ENCODE peak calls at places on chromosomes 4 and X, in four cellular contexts. M, C, Z and N are unnamed samples.

GRCh38 chr4:134862116-134862515 is 660.5 kb upstream of the PABPC4L start:
- DNase-seq in M (peak), C (no peak), Z (no peak), N (no peak)

GRCh38 chr4:48222491-48222890 is 47.1 kb downstream of the TEC start:
- DNase-seq in M (no peak), C (no peak), Z (no peak), N (no peak)

GRCh38 chr4:1242506-1243450 is 6.2 kb downstream of the CTBP1 start:
- DNase-seq in M (no peak), C (no peak), Z (no peak), N (no peak)

GRCh38 chr4:142809559-142809958 is 36.5 kb downstream of the INPP4B start:
- DNase-seq in M (peak), C (no peak), Z (no peak), N (no peak)

GRCh38 chr4:177227636-177228035 is 82.0 kb upstream of the NEIL3 start:
- DNase-seq in M (no peak), C (no peak), Z (no peak), N (no peak)

GRCh38 chr4:33831667-33832066 is 2412.6 kb downstream of the ARAP2 start:
- DNase-seq in M (peak), C (no peak), Z (no peak), N (no peak)

GRCh38 chr4:113094802-113095201 is 45.3 kb downstream of the ANK2 start:
- DNase-seq in M (no peak), C (no peak), Z (no peak), N (peak)

GRCh38 chr4:47650584-47651130 is 165.6 kb downstream of the ATP10D start:
- DNase-seq in M (peak), C (no peak), Z (no peak), N (no peak)

GRCh38 chr4:152000518-152000917 is 239.7 kb upstream of the GATB start:
- DNase-seq in M (no peak), C (no peak), Z (no peak), N (no peak)

GRCh38 chrX:133482345-133483041 is 67.2 kb upstream of the GPC4 start:
- DNase-seq in M (peak), C (no peak), Z (no peak), N (no peak)

GRCh38 chr4:186717556-186717955 is 6.1 kb downstream of the FAT1 start:
- DNase-seq in M (no peak), C (no peak), Z (no peak), N (no peak)

GRCh38 chr4:48909697-48910096 is 3.1 kb upstream of the OCIAD2 start:
- DNase-seq in M (peak), C (no peak), Z (peak), N (peak)

GRCh38 chrX:130497531-130497930 is 95.7 kb downstream of the RBMX2 start:
- DNase-seq in M (no peak), C (no peak), Z (no peak), N (no peak)

GRCh38 chrX:3346436-3347329 is at the start of gene MXRA5:
- DNase-seq in M (peak), C (peak), Z (peak), N (peak)
- H2BK15ac ChIP-seq in M (no peak), C (no peak), Z (no peak), N (no peak)

GRCh38 chrX:10787264-10787663 is 166.9 kb upstream of the MID1 start:
- DNase-seq in M (no peak), C (no peak), Z (no peak), N (no peak)
- H3K56ac ChIP-seq in M (no peak), C (no peak), Z (no peak), N (no peak)

DNA sequence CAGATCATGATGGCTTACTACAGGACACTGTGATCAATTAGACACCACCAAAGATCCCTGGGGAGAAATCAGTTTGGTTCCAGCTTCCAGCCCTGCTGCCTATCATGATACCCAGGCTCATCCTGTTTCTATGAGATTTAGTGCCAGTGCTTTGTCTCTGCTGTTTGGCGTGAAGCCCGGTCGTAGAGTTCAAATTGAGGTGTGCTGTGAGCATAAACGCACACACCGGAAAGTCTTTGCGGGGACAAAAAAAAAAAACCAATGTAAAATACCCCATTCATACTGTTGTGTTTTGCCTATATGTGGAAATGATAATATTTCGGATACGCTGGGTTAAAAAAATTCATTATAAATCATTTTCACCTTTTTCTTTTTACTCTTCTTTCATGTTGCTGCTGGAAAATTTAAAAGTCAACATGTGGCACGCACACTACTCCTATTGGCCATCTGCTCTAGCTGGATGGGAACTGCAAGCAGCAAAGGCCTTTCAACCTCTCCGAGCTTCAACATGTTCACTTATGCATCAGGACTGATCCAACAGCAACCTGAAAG is 611 bp upstream of the DKC1 start:
- DNase-seq in M (no peak), C (no peak), Z (no peak), N (peak)
- H4K8ac ChIP-seq in M (peak), C (no peak), Z (no peak), N (peak)

GRCh38 chr4:3475713-3476260 is 12.7 kb downstream of the DOK7 start:
- DNase-seq in M (no peak), C (no peak), Z (no peak), N (no peak)
- H2BK15ac ChIP-seq in M (no peak), C (no peak), Z (no peak), N (no peak)

GRCh38 chr4:78618426-78618825 is 66.9 kb downstream of the ANXA3 start:
- DNase-seq in M (peak), C (no peak), Z (no peak), N (no peak)

GRCh38 chr4:78625073-78625472 is 73.5 kb downstream of the ANXA3 start:
- DNase-seq in M (no peak), C (no peak), Z (no peak), N (no peak)

GRCh38 chr4:78624048-78624447 is 72.5 kb downstream of the ANXA3 start:
- DNase-seq in M (no peak), C (no peak), Z (no peak), N (peak)

GRCh38 chr4:78621395-78621794 is 69.8 kb downstream of the ANXA3 start:
- DNase-seq in M (no peak), C (no peak), Z (no peak), N (peak)

DNA sequence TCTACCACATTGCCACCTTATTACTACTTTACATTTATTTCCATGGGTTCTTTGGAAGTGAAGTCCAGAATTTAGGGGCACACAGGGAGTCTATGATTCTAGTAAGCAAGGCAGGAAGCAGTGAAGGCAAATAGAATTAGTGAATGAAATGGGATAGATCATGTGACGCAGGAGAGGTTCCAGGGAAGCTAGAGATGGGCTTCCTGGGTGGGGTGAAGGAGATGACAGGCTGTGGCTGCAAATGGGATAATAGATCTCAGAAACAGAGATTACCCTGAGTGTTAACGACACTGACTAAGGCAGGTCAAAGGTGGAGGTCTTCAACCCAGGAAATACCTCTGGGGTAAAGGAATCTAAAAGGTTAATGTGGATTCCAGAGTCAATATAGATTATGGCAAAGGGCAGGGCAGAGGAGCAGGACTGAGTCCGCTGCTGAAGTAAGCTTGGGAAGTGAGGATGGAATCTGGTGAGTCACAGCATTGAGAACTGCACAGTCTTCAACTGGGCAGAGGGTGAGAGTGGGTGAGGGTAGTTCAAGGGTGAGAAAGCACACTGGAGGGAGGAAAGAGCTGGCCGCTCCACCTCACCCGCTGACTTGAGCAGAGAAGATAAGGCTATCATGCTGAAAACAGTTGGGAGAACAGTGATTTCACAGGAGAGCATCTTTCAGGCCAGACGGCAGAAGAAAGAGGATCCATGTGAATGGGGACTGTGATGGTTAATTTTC is 70.8 kb downstream of the ANXA3 start:
- DNase-seq in M (peak), C (no peak), Z (no peak), N (peak)
- H3K56ac ChIP-seq in M (no peak), C (no peak), Z (no peak), N (peak)

DNA sequence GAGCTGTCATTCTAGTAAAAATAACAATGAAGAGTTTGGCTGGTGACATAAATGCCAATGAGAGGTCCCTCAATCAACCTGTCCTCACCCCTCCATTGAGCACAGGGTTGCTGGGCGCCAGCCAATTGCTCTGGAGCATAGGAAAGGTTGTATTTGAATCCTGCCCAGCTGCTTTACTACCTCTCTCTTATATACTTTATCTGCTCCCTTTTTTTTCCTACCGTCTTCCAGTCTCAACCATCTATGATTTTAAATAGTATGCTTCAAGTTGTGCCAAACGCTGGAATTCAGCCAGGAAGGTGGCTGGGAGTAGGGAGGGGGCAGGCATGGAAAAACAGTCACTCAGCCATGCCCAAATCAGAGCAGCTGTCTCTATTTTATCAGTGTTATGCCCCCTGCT is 153.8 kb downstream of the NR3C2 start:
- DNase-seq in M (no peak), C (no peak), Z (no peak), N (no peak)
- H4K8ac ChIP-seq in M (no peak), C (no peak), Z (no peak), N (no peak)

GRCh38 chr4:79585834-79586233 is 177.8 kb upstream of the GK2 start:
- DNase-seq in M (no peak), C (no peak), Z (peak), N (peak)
- H2BK15ac ChIP-seq in M (no peak), C (no peak), Z (no peak), N (no peak)

GRCh38 chrX:17670874-17671273 is 66.4 kb upstream of the SCML1 start:
- DNase-seq in M (no peak), C (no peak), Z (no peak), N (no peak)
- H3K56ac ChIP-seq in M (no peak), C (no peak), Z (no peak), N (no peak)

DNA sequence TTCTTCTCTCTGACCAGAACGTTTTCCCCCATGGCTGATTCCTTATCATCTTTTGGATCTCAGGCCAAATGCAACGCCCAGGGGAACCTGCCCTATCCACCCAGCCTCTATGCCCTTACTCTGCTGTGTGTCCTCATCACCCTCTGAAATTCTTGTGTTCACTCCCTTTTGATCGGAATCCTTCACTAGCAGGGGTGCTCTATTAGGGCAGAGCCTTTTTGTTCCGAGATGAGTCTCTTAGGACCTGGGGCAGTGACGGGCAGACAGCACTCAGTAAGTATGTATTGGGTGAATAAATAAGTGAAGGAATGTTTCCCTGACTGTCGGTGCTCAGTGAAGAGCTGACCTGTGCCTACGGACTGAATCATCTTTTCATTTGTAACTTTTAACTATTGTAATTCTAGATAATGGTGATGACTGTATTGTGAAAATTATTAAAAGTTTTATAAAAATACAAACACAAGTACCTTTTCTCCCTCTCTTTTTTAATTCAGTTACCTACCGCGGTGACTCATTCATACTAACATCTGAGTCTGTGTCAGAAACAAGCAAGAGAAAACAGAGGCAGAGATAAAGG is 4.8 kb upstream of the TENM3 start:
- DNase-seq in M (peak), C (no peak), Z (no peak), N (peak)
- H4K8ac ChIP-seq in M (peak), C (no peak), Z (no peak), N (no peak)